ENCODE peak calls at places on chromosomes 12 and 14, in four cellular contexts. Y, R, W and O are unnamed samples. For H3K4me1, the result is how much of the 10 kb centered on the place peaks cover.

GRCh38 chr12:14959463-14959862 is 1.9 kb downstream of the ARHGDIB start:
- DNase-seq in Y (no peak), R (no peak), W (no peak), O (no peak)

GRCh38 chr12:111447571-111448265 is 42.0 kb downstream of the SH2B3 start:
- DNase-seq in Y (peak), R (no peak), W (peak), O (no peak)

GRCh38 chr12:106269150-106269771 is 21.4 kb upstream of the CKAP4 start:
- DNase-seq in Y (no peak), R (no peak), W (no peak), O (no peak)

GRCh38 chr12:52677126-52677525 is 3.1 kb downstream of the KRT1 start:
- DNase-seq in Y (no peak), R (no peak), W (no peak), O (no peak)

GRCh38 chr12:132117558-132117875 is 26.6 kb downstream of the DDX51 start:
- DNase-seq in Y (no peak), R (no peak), W (no peak), O (no peak)

GRCh38 chr14:104389326-104390220 is 190.0 kb upstream of the C14orf180 start:
- DNase-seq in Y (peak), R (peak), W (no peak), O (peak)

GRCh38 chr12:52398176-52398575 is 8.0 kb downstream of the KRT82 start:
- DNase-seq in Y (no peak), R (no peak), W (no peak), O (no peak)

GRCh38 chr12:42222724-42223123 is 15.3 kb downstream of the YAF2 start:
- DNase-seq in Y (no peak), R (no peak), W (no peak), O (no peak)

GRCh38 chr12:106136263-106136662 is 2.5 kb downstream of the NUAK1 start:
- DNase-seq in Y (peak), R (peak), W (peak), O (peak)

GRCh38 chr14:100292776-100293461 is 13.3 kb downstream of the SLC25A29 start:
- DNase-seq in Y (no peak), R (peak), W (no peak), O (no peak)

GRCh38 chr12:75779891-75780501 is 251.6 kb downstream of the PHLDA1 start:
- DNase-seq in Y (no peak), R (no peak), W (no peak), O (no peak)

GRCh38 chr12:22396735-22397134 is 62.2 kb upstream of the ST8SIA1 start:
- DNase-seq in Y (no peak), R (no peak), W (no peak), O (no peak)

GRCh38 chr14:61837336-61838229 is 75.4 kb downstream of the SNAPC1 start:
- DNase-seq in Y (peak), R (peak), W (peak), O (peak)

GRCh38 chr14:69873877-69874780 is 5.1 kb upstream of the SMOC1 start:
- DNase-seq in Y (peak), R (no peak), W (no peak), O (no peak)

GRCh38 chr14:103654619-103655018 is 25.6 kb downstream of the KLC1 start:
- DNase-seq in Y (no peak), R (no peak), W (no peak), O (no peak)

GRCh38 chr14:49931523-49931922 is 38.6 kb downstream of the ARF6 start:
- DNase-seq in Y (no peak), R (no peak), W (no peak), O (no peak)

GRCh38 chr14:54728700-54729527 is 162.0 kb downstream of the SAMD4A start:
- DNase-seq in Y (no peak), R (no peak), W (no peak), O (no peak)

GRCh38 chr12:93819048-93819491 is 141.9 kb downstream of the CRADD start:
- DNase-seq in Y (peak), R (peak), W (peak), O (no peak)

GRCh38 chr12:77833329-77833728 is 2.6 kb downstream of the NAV3 start:
- DNase-seq in Y (no peak), R (no peak), W (no peak), O (no peak)

GRCh38 chr12:53571295-53571694 is 54.9 kb downstream of the ATF7 start:
- DNase-seq in Y (no peak), R (no peak), W (no peak), O (peak)

GRCh38 chr12:24363177-24363754 is 413.8 kb upstream of the SOX5 start:
- DNase-seq in Y (no peak), R (no peak), W (no peak), O (no peak)

GRCh38 chr14:81352413-81352812 is 47.7 kb downstream of the STON2 start:
- DNase-seq in Y (no peak), R (no peak), W (no peak), O (no peak)

GRCh38 chr14:65360144-65360784 is 52.3 kb upstream of the FUT8 start:
- DNase-seq in Y (no peak), R (no peak), W (no peak), O (no peak)

GRCh38 chr14:50943943-50944646 is at the start of gene PYGL:
- DNase-seq in Y (no peak), R (peak), W (peak), O (no peak)

GRCh38 chr14:103859416-103860202 is 12.2 kb upstream of the PPP1R13B start:
- DNase-seq in Y (no peak), R (peak), W (peak), O (no peak)

GRCh38 chr12:18895946-18896345 is 158.0 kb downstream of the CAPZA3 start:
- DNase-seq in Y (no peak), R (peak), W (no peak), O (no peak)

GRCh38 chr12:12086975-12087692 is 16.4 kb downstream of the BCL2L14 start:
- DNase-seq in Y (no peak), R (no peak), W (no peak), O (no peak)

GRCh38 chr12:108342985-108343384 is 3.9 kb upstream of the CMKLR1 start:
- DNase-seq in Y (no peak), R (no peak), W (no peak), O (no peak)

GRCh38 chr14:101761881-101762529 is 496 bp downstream of the PPP2R5C start:
- DNase-seq in Y (peak), R (peak), W (peak), O (peak)

GRCh38 chr12:64240781-64241180 is 18.7 kb upstream of the KICS2 start:
- DNase-seq in Y (no peak), R (no peak), W (no peak), O (no peak)

GRCh38 chr14:61107148-61107641 is 126.2 kb downstream of the SLC38A6 start:
- DNase-seq in Y (peak), R (no peak), W (peak), O (no peak)

GRCh38 chr14:91839754-91840153 is 27.6 kb downstream of the TC2N start:
- DNase-seq in Y (no peak), R (no peak), W (no peak), O (no peak)
- H3K4me1 ChIP-seq in Y (under half), R (under half), W (under half), O (under half)

GRCh38 chr14:70888681-70889175 is 18.5 kb upstream of the PCNX1 start:
- DNase-seq in Y (no peak), R (no peak), W (no peak), O (no peak)

GRCh38 chr14:70885343-70886014 is 21.8 kb upstream of the PCNX1 start:
- DNase-seq in Y (no peak), R (no peak), W (no peak), O (no peak)

GRCh38 chr14:70888151-70888499 is 19.1 kb upstream of the PCNX1 start:
- DNase-seq in Y (no peak), R (no peak), W (no peak), O (no peak)

GRCh38 chr14:70886421-70887206 is 20.6 kb upstream of the PCNX1 start:
- DNase-seq in Y (no peak), R (no peak), W (no peak), O (peak)

DNA sequence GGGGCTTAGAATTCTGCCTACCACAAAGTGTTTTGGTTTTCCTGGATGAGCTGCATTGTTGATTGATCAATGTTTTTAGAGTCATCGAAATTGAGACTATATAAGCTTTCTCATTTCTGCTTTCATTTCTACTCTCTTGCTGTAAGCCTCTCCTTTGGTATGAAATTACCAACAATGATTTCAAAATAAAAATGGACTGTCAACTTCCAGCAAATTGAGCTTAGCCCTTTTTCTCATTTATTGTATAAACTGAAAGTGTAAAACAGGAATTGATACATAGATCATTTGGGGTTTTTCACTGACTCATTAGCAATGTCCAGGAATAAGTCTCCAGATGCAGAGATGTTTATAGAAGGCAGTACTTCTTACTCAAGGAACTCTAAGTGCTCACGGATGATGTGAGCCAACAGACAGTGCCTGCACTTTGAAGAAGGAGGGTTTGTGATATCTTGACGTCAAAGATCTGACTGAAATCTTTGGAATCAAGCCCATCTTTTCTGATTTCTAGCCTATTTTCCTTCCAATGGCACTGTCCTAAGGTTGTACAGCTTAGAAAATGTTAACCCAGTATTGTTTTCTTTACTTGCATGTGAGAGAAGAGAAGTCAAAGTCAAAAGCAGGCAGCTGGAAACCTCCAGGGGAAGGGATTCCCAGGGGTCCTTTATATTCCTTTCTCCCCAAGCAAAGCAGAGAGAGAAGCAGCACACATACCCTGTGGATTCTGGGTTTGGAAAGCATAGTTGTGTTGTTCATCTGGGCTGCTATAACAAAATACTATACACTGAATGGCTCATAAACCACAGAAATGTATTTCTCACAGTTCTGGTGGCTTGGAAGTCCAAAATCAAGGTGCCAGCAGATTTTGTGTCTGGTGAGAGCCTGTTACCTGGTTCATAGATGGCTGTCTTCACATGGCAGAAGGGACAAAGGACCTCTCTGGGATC is 19.8 kb upstream of the PCNX1 start:
- DNase-seq in Y (no peak), R (no peak), W (no peak), O (no peak)
- H3K4me3 ChIP-seq in Y (peak), R (no peak), W (no peak), O (peak)

GRCh38 chr14:93959239-93960107 is 16.9 kb downstream of the ASB2 start:
- DNase-seq in Y (peak), R (peak), W (peak), O (peak)

GRCh38 chr14:93957333-93957710 is 19.0 kb downstream of the ASB2 start:
- DNase-seq in Y (no peak), R (no peak), W (no peak), O (no peak)

GRCh38 chr14:93958567-93959238 is 17.7 kb downstream of the ASB2 start:
- DNase-seq in Y (no peak), R (no peak), W (no peak), O (no peak)

GRCh38 chr14:93956514-93957332 is 19.6 kb downstream of the ASB2 start:
- DNase-seq in Y (no peak), R (no peak), W (no peak), O (no peak)

DNA sequence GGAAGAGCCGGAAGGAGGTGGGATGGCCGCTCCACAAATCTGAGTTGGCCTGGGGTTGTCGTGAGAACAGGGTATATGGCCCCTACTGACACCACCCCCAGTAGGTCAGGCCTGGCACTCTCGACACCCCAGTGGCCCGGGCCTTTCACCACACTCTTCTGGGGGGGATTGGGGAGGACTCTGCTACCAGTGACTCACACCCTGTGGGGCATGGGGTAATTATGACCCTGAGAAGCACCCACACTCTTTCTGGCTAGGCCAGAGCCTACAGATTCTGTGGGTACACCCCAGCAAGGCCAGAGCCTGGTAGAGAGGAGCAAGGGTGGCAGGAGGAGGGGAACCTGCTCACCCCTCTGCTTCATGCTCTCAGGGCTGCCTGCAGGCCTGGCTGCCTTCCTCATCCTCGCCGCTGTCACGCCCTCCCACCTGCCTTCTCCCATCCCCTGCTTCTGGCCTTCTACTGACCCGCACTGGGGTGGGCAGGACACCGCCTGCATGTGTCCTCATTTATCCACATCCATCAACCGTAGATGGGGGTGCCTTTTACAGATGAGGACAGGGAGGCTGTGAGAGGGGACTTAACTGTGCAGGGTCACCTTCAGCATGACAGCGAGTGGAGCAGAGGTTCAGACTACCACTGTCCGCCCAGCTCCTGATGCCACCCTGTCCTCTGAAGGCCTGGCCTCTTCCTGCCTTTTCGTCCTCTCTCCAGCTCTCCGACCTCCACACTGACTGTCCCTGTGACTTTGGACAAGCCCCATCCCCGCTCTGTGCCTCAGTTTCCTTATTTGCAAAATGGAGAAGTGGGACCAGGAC is 18.4 kb downstream of the ASB2 start:
- DNase-seq in Y (no peak), R (no peak), W (no peak), O (no peak)
- H3K27ac ChIP-seq in Y (no peak), R (no peak), W (no peak), O (no peak)

GRCh38 chr12:104303538-104304151 is at the start of gene EID3:
- DNase-seq in Y (peak), R (peak), W (peak), O (peak)
- H3K4me1 ChIP-seq in Y (under half), R (under half), W (under half), O (under half)

DNA sequence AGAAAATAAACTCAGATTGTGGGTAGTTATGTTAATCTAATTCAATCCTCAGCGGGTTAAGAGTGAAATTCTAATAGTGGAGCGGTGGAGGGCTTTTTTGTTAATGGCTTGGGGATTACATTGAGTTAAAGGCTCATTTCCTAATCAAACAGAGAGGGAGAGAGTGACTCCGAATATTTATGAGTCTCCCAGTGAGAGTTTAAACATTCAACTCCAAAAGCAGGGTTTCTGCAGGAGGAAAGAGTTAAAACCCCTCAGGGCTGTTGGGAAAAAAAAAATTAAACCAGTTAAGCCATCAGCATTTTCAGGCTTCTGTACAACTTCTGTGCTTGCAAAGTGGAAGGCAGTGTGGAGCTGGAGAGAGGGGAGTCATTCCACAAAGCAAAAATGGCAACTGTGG is 62.1 kb upstream of the ESRRB start:
- DNase-seq in Y (no peak), R (no peak), W (no peak), O (no peak)
- H3K4me3 ChIP-seq in Y (no peak), R (no peak), W (no peak), O (no peak)

GRCh38 chr14:23570806-23571483 is 3.4 kb upstream of the AP1G2 start:
- DNase-seq in Y (no peak), R (no peak), W (no peak), O (no peak)
- H3K27ac ChIP-seq in Y (no peak), R (no peak), W (no peak), O (no peak)